ENCODE peak calls at places on chromosomes 1 and 21, in eight cellular contexts. S is cardiac muscle cell, T is mammary epithelial cell, G is psoas muscle, P is A549, Z is pancreas, I is ovary, Y is K562. H is an unnamed sample.

GRCh38 chr1:117093091-117093534 is 28.4 kb downstream of the TRIM45 start:
- DNase-seq in S (peak), T (peak), G (peak), P (peak), Z (no peak), I (peak), Y (peak), H (no peak)

GRCh38 chr1:1198423-1199140 is 7.8 kb downstream of the TNFRSF18 start:
- DNase-seq in S (no peak), T (no peak), G (peak), P (no peak), Z (no peak), I (no peak), Y (no peak), H (no peak)

GRCh38 chr1:225464851-225465792 is 37.3 kb upstream of the LBR start:
- DNase-seq in S (no peak), T (peak), G (no peak), P (no peak), Z (no peak), I (no peak), Y (no peak), H (peak)

GRCh38 chr1:78054559-78054958 is 8.8 kb downstream of the GIPC2 start:
- DNase-seq in S (peak), T (no peak), G (no peak), P (no peak), Z (no peak), I (no peak), Y (no peak), H (no peak)

GRCh38 chr1:228555074-228555989 is 68.2 kb downstream of the RNF187 start:
- DNase-seq in S (peak), T (no peak), G (no peak), P (peak), Z (no peak), I (peak), Y (no peak), H (peak)

GRCh38 chr1:54326577-54327385 is 79.4 kb downstream of the SSBP3 start:
- DNase-seq in S (no peak), T (no peak), G (no peak), P (no peak), Z (no peak), I (no peak), Y (no peak), H (peak)

GRCh38 chr1:32997381-32997891 is 32.8 kb upstream of the RNF19B start:
- DNase-seq in S (peak), T (peak), G (no peak), P (no peak), Z (no peak), I (no peak), Y (no peak), H (no peak)

GRCh38 chr1:208078752-208079151 is 165.4 kb downstream of the PLXNA2 start:
- DNase-seq in S (no peak), T (no peak), G (no peak), P (no peak), Z (no peak), I (no peak), Y (no peak), H (no peak)

GRCh38 chr21:33339938-33340337 is 15.2 kb downstream of the IFNAR1 start:
- DNase-seq in S (no peak), T (no peak), G (no peak), P (no peak), Z (no peak), I (no peak), Y (no peak), H (no peak)

GRCh38 chr1:64569376-64569775 is 99.4 kb downstream of the CACHD1 start:
- DNase-seq in S (peak), T (no peak), G (no peak), P (no peak), Z (no peak), I (no peak), Y (no peak), H (no peak)

GRCh38 chr1:8015809-8016165 is 10.3 kb downstream of the ERRFI1 start:
- DNase-seq in S (peak), T (no peak), G (no peak), P (no peak), Z (no peak), I (no peak), Y (no peak), H (no peak)

GRCh38 chr1:67350783-67351182 is 43.1 kb downstream of the IL12RB2 start:
- DNase-seq in S (no peak), T (peak), G (no peak), P (no peak), Z (no peak), I (no peak), Y (no peak), H (no peak)

GRCh38 chr21:46199436-46200373 is 15.4 kb upstream of the SPATC1L start:
- DNase-seq in S (no peak), T (no peak), G (no peak), P (no peak), Z (no peak), I (no peak), Y (no peak), H (no peak)

GRCh38 chr1:66239834-66240233 is 294.1 kb upstream of the SGIP1 start:
- DNase-seq in S (no peak), T (no peak), G (no peak), P (peak), Z (no peak), I (no peak), Y (no peak), H (no peak)

GRCh38 chr1:81695741-81696140 is 105.0 kb upstream of the ADGRL2 start:
- DNase-seq in S (peak), T (peak), G (no peak), P (peak), Z (no peak), I (no peak), Y (no peak), H (no peak)

GRCh38 chr1:245378352-245379144 is 223.8 kb downstream of the KIF26B start:
- DNase-seq in S (no peak), T (peak), G (no peak), P (no peak), Z (no peak), I (no peak), Y (no peak), H (no peak)

GRCh38 chr21:26169061-26169610 is 1.4 kb downstream of the APP start:
- DNase-seq in S (peak), T (peak), G (peak), P (peak), Z (peak), I (peak), Y (no peak), H (peak)

GRCh38 chr1:27392778-27393635 is 585 bp downstream of the GPR3 start:
- DNase-seq in S (no peak), T (no peak), G (no peak), P (peak), Z (no peak), I (no peak), Y (peak), H (peak)

GRCh38 chr1:161816201-161816600 is 50.1 kb downstream of the ATF6 start:
- DNase-seq in S (peak), T (no peak), G (no peak), P (no peak), Z (no peak), I (no peak), Y (no peak), H (no peak)

GRCh38 chr1:12069616-12070244 is 6.6 kb downstream of the TNFRSF8 start:
- DNase-seq in S (no peak), T (no peak), G (no peak), P (no peak), Z (no peak), I (no peak), Y (no peak), H (no peak)
- H3K27ac ChIP-seq in S (no peak), T (no peak), G (no peak), P (no peak), Z (no peak), I (no peak), Y (no peak), H (no peak)

GRCh38 chr1:86621286-86621685 is 74.4 kb downstream of the CLCA4 start:
- DNase-seq in S (no peak), T (no peak), G (no peak), P (no peak), Z (no peak), I (no peak), Y (no peak), H (no peak)
- TF ChIP-seq CTCF in S (no peak), T (peak), G (no peak), P (no peak), Z (no peak), I (no peak), Y (no peak), H (no peak)

DNA sequence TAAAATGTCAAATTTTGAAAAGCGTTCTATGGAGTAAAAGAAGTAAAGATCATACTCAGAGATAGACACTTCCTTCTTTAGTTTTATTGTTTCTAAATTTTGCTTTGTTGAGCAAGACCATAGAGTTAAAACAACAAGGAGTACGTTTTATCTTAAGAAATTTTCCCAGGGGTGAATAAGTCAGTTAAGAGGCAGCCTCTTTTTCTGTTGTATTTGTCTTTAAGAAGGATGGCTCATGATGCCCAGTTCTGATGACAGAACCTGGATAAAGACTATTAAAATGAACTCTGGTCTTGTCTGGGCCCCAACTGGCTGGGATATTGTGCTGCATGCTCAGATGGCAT is 10.6 kb upstream of the SLAMF1 start:
- DNase-seq in S (peak), T (peak), G (no peak), P (no peak), Z (no peak), I (no peak), Y (no peak), H (no peak)
- H3K27ac ChIP-seq in S (no peak), T (no peak), G (no peak), P (no peak), Z (no peak), I (no peak), Y (no peak), H (no peak)

GRCh38 chr1:114670083-114671010 is 498 bp upstream of the DENND2C start:
- DNase-seq in S (peak), T (peak), G (peak), P (peak), Z (peak), I (peak), Y (peak), H (peak)
- TF ChIP-seq CTCF in S (no peak), T (no peak), G (peak), P (no peak), Z (no peak), I (no peak), Y (no peak), H (no peak)

GRCh38 chr1:29800522-29800956 is 564.2 kb downstream of the PTPRU start:
- DNase-seq in S (no peak), T (peak), G (no peak), P (no peak), Z (no peak), I (no peak), Y (no peak), H (no peak)
- H3K27ac ChIP-seq in S (no peak), T (no peak), G (no peak), P (no peak), Z (no peak), I (no peak), Y (no peak), H (no peak)

DNA sequence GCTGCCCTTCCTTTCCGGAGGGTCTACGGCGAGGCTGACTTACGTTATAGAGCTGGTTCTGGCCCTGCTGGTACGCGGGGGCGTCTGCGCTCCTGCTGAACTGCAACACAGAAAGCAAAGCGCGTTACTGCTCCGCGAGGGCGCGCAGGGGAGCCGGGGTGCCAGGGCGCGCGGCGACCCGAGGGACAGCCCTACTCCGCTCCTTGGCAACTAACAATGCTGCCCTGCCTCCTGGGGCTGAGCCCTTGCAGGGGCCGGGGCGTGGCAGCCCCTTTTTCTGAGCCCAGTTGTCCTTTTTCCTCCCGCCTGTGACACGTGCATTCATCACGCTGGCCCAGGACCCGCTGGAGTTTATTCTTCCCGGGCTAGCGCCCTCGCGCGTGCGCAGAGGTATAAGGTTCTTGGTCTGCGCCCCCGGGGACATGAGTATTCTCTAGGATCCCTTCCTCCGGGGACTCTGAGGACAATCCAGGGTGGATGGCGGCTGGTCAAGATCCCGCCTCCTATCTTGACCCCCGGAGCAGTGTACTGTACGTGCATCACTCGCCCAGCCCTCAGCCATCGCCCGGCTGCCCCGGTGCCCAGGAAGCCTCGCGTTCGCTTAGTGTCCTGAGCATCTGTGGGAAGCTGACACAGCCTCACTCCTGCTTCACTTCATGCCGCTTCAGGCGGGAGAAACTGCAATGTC is 78.9 kb downstream of the CD247 start:
- DNase-seq in S (peak), T (peak), G (no peak), P (peak), Z (no peak), I (peak), Y (peak), H (peak)
- TF ChIP-seq CTCF in S (peak), T (no peak), G (peak), P (peak), Z (no peak), I (no peak), Y (peak), H (no peak)

DNA sequence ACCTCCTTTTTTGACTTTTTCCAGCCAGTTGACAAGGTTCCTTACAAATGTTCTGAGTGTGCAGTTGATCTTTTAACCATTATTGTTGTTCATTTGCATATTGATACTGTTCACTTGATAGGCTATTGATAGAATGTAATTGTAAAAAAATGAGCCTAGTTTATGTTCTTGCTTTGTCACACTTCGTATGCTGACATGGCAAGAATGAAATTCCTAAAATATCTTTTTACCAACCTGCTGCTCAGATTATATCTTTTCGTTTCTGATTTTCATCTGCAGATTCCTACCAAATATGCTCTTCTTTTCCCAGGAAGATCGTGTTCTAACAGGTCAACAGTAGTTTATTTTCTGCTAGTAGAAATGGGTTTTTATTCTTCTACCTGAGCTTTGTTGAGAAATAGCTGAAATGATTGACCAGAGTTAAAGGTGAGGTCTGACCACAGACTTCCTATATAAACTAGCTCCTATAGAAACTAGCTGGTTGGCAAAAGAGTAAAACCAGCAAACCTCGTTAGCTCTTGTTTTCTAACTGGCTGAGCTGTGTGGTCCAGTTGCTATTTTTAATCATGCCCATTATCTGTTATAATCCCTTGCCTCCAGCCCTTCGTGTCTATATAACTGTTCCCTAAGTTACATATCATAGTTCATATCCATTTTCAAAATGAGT is 174.8 kb downstream of the HS2ST1 start:
- DNase-seq in S (no peak), T (peak), G (no peak), P (no peak), Z (no peak), I (no peak), Y (no peak), H (no peak)
- H3K27ac ChIP-seq in S (no peak), T (no peak), G (no peak), P (no peak), Z (no peak), I (no peak), Y (no peak), H (no peak)

GRCh38 chr1:17610085-17610484 is 70.6 kb downstream of the ARHGEF10L start:
- DNase-seq in S (no peak), T (no peak), G (no peak), P (no peak), Z (no peak), I (no peak), Y (no peak), H (no peak)

GRCh38 chr1:17610713-17611112 is 71.2 kb downstream of the ARHGEF10L start:
- DNase-seq in S (no peak), T (no peak), G (no peak), P (no peak), Z (no peak), I (no peak), Y (no peak), H (no peak)

GRCh38 chr1:17611991-17612390 is 72.5 kb downstream of the ARHGEF10L start:
- DNase-seq in S (no peak), T (no peak), G (no peak), P (no peak), Z (no peak), I (no peak), Y (no peak), H (no peak)

GRCh38 chr1:17615157-17615556 is 75.7 kb downstream of the ARHGEF10L start:
- DNase-seq in S (no peak), T (no peak), G (no peak), P (no peak), Z (no peak), I (no peak), Y (no peak), H (no peak)

DNA sequence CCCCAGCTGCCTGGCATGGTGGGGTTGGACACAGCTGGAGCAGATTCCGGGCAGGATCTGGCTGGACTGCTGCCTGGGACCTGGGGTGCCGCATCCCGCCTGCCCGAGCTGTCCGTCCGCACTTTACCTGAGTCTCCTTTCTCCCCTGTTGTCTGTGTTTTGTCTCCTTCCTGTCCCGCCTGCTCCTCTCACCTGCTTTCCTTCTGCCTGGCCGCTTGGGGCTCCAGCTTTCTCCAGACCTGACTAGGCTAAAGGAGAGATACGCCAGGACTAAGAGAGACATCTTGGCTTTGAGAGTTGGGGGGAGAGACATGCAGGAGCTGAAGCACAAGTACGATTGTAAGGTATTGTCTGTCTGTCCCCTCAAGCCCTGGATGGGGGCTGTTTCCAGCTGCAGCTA is 73.3 kb downstream of the ARHGEF10L start:
- DNase-seq in S (no peak), T (no peak), G (no peak), P (no peak), Z (no peak), I (no peak), Y (no peak), H (no peak)
- TF ChIP-seq CTCF in S (no peak), T (no peak), G (no peak), P (no peak), Z (no peak), I (no peak), Y (no peak), H (no peak)